ENCODE peak calls at places on chromosome 13, in four cellular contexts. K is fibroblast of lung, P is neuronal stem cell, U is keratinocyte. J is an unnamed sample.

GRCh38 chr13:32228330-32229041 is 86.7 kb downstream of the ZAR1L start:
- DNase-seq in P (no peak), U (no peak), K (no peak), J (peak)

GRCh38 chr13:36323951-36324566 is 22.1 kb downstream of the SPART start:
- DNase-seq in K (no peak), P (no peak), U (no peak), J (peak)

GRCh38 chr13:74061939-74062595 is 72.1 kb downstream of the KLF12 start:
- DNase-seq in K (peak), P (no peak), U (no peak), J (peak)

GRCh38 chr13:101522607-101523006 is 70.1 kb downstream of the ITGBL1 start:
- DNase-seq in U (no peak), P (no peak), K (no peak), J (no peak)

GRCh38 chr13:36193151-36193855 is 21.1 kb downstream of the SOHLH2 start:
- DNase-seq in P (no peak), U (peak), K (peak), J (no peak)

GRCh38 chr13:47463002-47463401 is 538.1 kb downstream of the SUCLA2 start:
- DNase-seq in P (no peak), U (no peak), K (no peak), J (no peak)

GRCh38 chr13:104553156-104553555 is 1486.9 kb upstream of the SLC10A2 start:
- DNase-seq in P (no peak), U (no peak), K (peak), J (no peak)

GRCh38 chr13:33286143-33286542 is 588 bp upstream of the STARD13 start:
- DNase-seq in K (no peak), U (no peak), P (no peak), J (no peak)

GRCh38 chr13:37109080-37109678 is 3.7 kb upstream of the CSNK1A1L start:
- DNase-seq in P (peak), U (peak), K (peak), J (peak)

DNA sequence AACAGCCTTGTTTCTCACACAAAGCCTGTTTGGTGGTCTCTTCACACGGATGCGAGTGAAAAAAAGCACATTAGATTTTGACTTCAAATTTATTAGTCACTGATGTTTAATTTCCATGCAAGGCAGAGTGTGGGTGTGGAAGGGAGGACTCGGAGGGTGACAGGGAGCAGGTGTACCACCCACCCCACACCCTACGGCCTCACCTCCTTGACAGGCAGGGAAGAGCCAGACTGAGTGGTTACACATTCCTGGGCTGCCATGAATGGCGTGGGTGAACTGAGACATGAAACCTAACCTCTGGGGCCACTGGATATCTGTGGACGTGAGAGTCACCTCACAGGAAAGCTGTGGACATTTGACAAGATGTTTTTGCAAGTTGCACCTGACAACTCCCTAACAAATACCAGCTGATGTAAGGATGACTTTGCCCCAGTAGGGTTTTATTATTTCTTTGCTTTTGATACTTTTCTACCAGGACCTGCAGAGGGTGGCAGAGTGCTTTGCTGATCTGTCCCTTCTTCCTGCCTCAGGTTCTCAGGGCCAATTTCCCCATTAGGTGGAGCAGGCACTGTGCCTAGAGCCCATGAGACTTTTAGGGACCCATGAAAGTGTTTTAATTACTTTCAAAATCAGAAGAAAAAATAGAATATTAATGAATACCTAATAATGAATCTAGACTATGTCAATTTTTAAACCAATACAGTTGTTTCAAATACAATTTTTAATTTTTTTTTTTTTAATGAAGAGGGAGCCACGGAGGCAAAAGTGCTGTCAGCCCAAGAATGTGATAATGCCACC is 58.2 kb upstream of the CYSLTR2 start:
- DNase-seq in U (no peak), K (peak), P (no peak), J (peak)
- H2AFZ ChIP-seq in U (no peak), K (no peak), P (no peak), J (no peak)

GRCh38 chr13:39789451-39789850 is 134.0 kb downstream of the COG6 start:
- DNase-seq in K (no peak), P (no peak), U (peak), J (no peak)
- H2AFZ ChIP-seq in K (no peak), P (no peak), U (no peak), J (no peak)

GRCh38 chr13:25171170-25171516 is 945 bp downstream of the AMER2 start:
- DNase-seq in K (no peak), U (no peak), P (no peak), J (no peak)

GRCh38 chr13:25172303-25172630 is 179 bp upstream of the AMER2 start:
- DNase-seq in U (no peak), P (no peak), K (no peak), J (no peak)

GRCh38 chr13:25170554-25171107 is 1.5 kb downstream of the AMER2 start:
- DNase-seq in K (no peak), U (no peak), P (no peak), J (no peak)

GRCh38 chr13:25169951-25170553 is 2.0 kb downstream of the AMER2 start:
- DNase-seq in U (no peak), P (no peak), K (no peak), J (no peak)

DNA sequence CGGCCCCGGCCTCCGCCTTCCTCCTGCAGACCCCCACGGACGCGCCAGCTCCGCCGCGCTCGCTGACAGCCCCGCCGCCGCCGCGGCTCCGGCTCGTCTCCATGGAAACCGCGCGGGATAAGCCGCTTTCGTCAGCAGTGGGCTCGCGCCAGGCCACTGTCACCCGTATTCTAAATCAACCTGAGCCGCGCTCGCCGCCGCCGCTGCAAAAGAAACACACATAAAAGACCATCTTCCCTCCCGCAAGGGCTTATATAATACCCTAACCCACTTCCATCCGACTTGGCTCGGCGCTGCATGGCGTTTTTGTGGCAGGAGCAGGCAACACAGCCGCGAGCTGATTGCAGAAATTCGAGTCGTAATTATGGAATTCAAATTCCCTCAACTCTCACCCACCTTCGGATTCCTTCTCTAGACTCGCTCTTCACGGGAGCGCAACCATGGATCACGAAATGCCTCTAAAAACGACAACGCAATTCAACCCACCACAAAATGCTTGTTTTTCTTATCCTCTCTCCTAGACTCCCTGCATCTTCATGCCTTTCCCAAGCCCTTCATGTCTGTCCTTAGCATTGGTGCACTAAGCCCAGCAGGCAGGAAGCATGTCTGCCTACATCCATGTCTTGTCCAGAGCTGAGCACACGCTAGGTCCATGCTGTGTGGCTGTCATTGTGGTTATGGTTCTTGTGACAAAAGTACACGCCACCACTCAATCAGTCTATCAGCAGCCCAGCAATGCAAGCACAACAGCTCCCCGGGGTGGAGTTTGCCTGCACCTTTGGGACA is at the start of gene AMER2:
- DNase-seq in K (peak), U (no peak), P (peak), J (peak)
- H2AFZ ChIP-seq in K (no peak), U (no peak), P (peak), J (no peak)

GRCh38 chr13:59208405-59209195 is 955.1 kb downstream of the DIAPH3 start:
- DNase-seq in U (no peak), K (no peak), P (no peak), J (no peak)
- H2AFZ ChIP-seq in U (no peak), K (no peak), P (no peak), J (no peak)

GRCh38 chr13:48545608-48546007 is 12.7 kb upstream of the RCBTB2 start:
- DNase-seq in U (no peak), K (no peak), P (no peak), J (no peak)

GRCh38 chr13:48542138-48542537 is 9.3 kb upstream of the RCBTB2 start:
- DNase-seq in K (no peak), U (no peak), P (no peak), J (no peak)

GRCh38 chr13:48547663-48548092 is 14.8 kb upstream of the RCBTB2 start:
- DNase-seq in P (no peak), K (no peak), U (no peak), J (no peak)

GRCh38 chr13:48539550-48539949 is 6.7 kb upstream of the RCBTB2 start:
- DNase-seq in K (no peak), U (no peak), P (no peak), J (no peak)

DNA sequence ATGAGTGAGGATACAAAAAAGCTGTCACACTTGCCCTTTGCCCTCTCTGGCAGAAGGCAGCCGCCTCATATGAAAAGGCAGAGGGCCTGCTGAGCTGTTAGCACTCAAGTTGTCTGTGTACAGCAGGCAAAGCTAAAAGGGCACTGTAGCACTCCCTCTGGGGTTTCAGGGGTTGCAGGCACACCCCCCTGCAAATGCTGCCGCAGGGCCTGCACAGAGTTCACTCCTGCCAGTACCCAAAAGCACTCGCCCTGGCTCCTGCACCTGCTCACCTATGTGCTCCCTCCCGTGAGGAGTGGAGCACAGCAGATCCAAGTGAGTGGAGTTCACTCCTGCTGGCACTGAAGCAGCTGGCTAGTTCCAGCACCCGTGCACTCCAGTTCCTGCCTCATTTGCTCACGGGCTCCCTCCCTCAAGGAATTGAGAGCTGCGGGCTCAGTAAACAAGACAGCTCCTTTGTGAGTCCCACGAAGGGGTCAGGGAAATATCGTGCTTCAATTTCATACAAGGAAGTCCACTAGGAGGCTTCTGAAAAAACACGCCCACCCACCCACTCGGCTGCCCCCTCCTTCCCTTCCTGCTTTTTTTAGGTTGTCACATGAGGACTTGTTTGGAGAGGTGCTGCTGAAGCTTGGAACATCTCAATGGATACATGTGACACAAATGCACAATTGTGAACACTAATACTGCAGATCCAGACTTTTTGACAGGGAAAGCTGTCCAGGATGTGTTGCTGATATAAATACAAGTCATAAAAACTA is 9.9 kb upstream of the RCBTB2 start:
- DNase-seq in K (peak), U (no peak), P (peak), J (peak)
- H2AFZ ChIP-seq in K (peak), U (peak), P (peak), J (no peak)

GRCh38 chr13:98794498-98794897 is 42.0 kb upstream of the SLC15A1 start:
- DNase-seq in K (no peak), P (no peak), U (no peak), J (no peak)

GRCh38 chr13:98796798-98797197 is 44.3 kb upstream of the SLC15A1 start:
- DNase-seq in P (no peak), U (no peak), K (no peak), J (no peak)

GRCh38 chr13:98795220-98795619 is 42.7 kb upstream of the SLC15A1 start:
- DNase-seq in K (no peak), U (no peak), P (no peak), J (no peak)

GRCh38 chr13:98797456-98797855 is 45.0 kb upstream of the SLC15A1 start:
- DNase-seq in U (no peak), P (no peak), K (peak), J (peak)

DNA sequence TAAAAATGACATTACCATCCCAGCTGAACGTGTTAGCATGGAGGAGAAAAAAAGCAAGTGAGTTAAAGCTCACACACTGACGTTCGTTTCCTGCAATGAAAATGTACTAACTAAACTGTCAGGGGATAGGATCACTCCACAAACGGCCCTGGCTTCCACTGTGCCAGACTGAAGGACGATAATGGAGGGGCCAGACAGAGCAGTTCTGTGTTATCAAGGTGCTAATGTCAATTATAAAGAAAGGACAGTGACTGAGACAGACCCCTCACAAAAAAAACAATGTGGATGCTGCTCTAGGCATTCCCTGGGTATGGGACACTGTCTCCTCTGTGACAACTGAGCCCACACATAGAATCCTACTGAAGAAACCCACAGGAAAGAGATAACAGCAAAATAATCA is 43.7 kb upstream of the SLC15A1 start:
- DNase-seq in P (no peak), K (no peak), U (no peak), J (no peak)
- H2AFZ ChIP-seq in P (no peak), K (no peak), U (no peak), J (no peak)